ENCODE peak calls at places on chromosomes 16 and 17, in seven cellular contexts. Z, E, G, S, N, M and F are unnamed samples.

GRCh38 chr17:1552911-1553310 is 9.7 kb downstream of the PITPNA start:
- DNase-seq in N (no peak), Z (no peak), M (no peak), E (no peak), G (no peak), S (no peak), F (no peak)

GRCh38 chr17:15493031-15493750 is 25.8 kb upstream of the CDRT4 start:
- DNase-seq in E (no peak), M (no peak), S (no peak), Z (no peak), G (peak), N (no peak), F (no peak)

GRCh38 chr16:11964761-11965539 is at the start of gene TNFRSF17:
- DNase-seq in G (no peak), M (no peak), S (no peak), Z (no peak), E (no peak), N (no peak), F (no peak)

GRCh38 chr17:80068301-80069160 is 32.1 kb downstream of the CCDC40 start:
- DNase-seq in E (no peak), N (no peak), S (no peak), M (no peak), G (no peak), Z (no peak), F (peak)

GRCh38 chr17:38617074-38617860 is 11.5 kb upstream of the SRCIN1 start:
- DNase-seq in G (no peak), E (no peak), S (no peak), Z (no peak), M (no peak), N (no peak), F (no peak)

GRCh38 chr17:49547566-49547965 is 28.1 kb upstream of the NXPH3 start:
- DNase-seq in S (no peak), G (no peak), N (no peak), M (no peak), Z (no peak), E (no peak), F (no peak)

GRCh38 chr17:21356537-21357127 is 19.5 kb upstream of the KCNJ12 start:
- DNase-seq in M (no peak), E (no peak), G (no peak), N (no peak), S (no peak), Z (no peak), F (no peak)

GRCh38 chr17:8696951-8697745 is 47.5 kb downstream of the CCDC42 start:
- DNase-seq in E (no peak), S (no peak), N (no peak), M (no peak), Z (no peak), G (no peak), F (peak)

GRCh38 chr16:303760-304505 is 21.0 kb downstream of the PDIA2 start:
- DNase-seq in S (no peak), M (no peak), E (no peak), G (no peak), Z (no peak), N (no peak), F (peak)

GRCh38 chr17:7897773-7898172 is 9.2 kb downstream of the CHD3 start:
- DNase-seq in S (no peak), Z (no peak), N (no peak), G (no peak), E (no peak), M (no peak), F (peak)

GRCh38 chr17:77285594-77286390 is 145.0 kb downstream of the SEC14L1 start:
- DNase-seq in N (no peak), E (no peak), Z (no peak), G (peak), M (no peak), S (no peak), F (peak)

GRCh38 chr17:45311762-45312476 is 4.9 kb downstream of the MAP3K14 start:
- DNase-seq in S (no peak), N (peak), Z (no peak), M (no peak), E (peak), G (no peak), F (peak)

GRCh38 chr17:80441133-80441578 is 26.2 kb downstream of the ENDOV start:
- DNase-seq in S (peak), Z (no peak), M (no peak), N (peak), G (peak), E (peak), F (peak)

GRCh38 chr17:82213251-82214011 is 789 bp upstream of the CCDC57 start:
- DNase-seq in G (peak), S (no peak), N (no peak), E (peak), M (no peak), Z (peak), F (peak)

GRCh38 chr17:35241520-35241919 is 1.4 kb upstream of the SLFN5 start:
- DNase-seq in S (no peak), N (peak), Z (no peak), M (no peak), G (no peak), E (no peak), F (no peak)

GRCh38 chr17:42598905-42599304 is 10.3 kb downstream of the RETREG3 start:
- DNase-seq in S (no peak), E (no peak), N (no peak), G (no peak), Z (no peak), M (no peak), F (no peak)

GRCh38 chr17:30377574-30377973 is 1.2 kb upstream of the CPD start:
- DNase-seq in M (no peak), G (no peak), Z (no peak), N (no peak), S (no peak), E (no peak), F (no peak)

GRCh38 chr17:75404223-75404738 is 1.2 kb downstream of the GRB2 start:
- DNase-seq in N (no peak), S (no peak), Z (no peak), E (no peak), G (peak), M (no peak), F (peak)